ENCODE peak calls at places on chromosomes 1 and 21, in eight cellular contexts. A, K, E, T, Z, C, W and M are unnamed samples.

GRCh38 chr1:226520640-226521355 is 27.8 kb upstream of the STUM start:
- DNase-seq in E (no peak), C (no peak), A (no peak), K (no peak), Z (no peak), T (no peak), W (peak; percentile 80), M (no peak)

GRCh38 chr1:27574871-27575831 is 28.8 kb downstream of the AHDC1 start:
- DNase-seq in T (no peak), Z (peak; percentile 90), A (no peak), W (peak; percentile 89), E (peak; percentile 90), C (peak; percentile 90), K (no peak), M (peak; percentile 90)

GRCh38 chr1:94045465-94046056 is 75.4 kb downstream of the ABCA4 start:
- DNase-seq in E (peak; percentile 88), W (peak; percentile 87), C (peak; percentile 95), A (peak; percentile 25), Z (peak; percentile 94), T (no peak), K (peak; percentile 75), M (peak; percentile 93)

GRCh38 chr1:235017719-235018118 is 110.9 kb downstream of the TOMM20 start:
- DNase-seq in K (no peak), C (no peak), T (no peak), A (no peak), E (no peak), Z (no peak), W (no peak), M (no peak)

GRCh38 chr1:37892151-37893047 is 33.0 kb upstream of the MTF1 start:
- DNase-seq in C (no peak), T (no peak), K (no peak), W (no peak), E (no peak), Z (no peak), A (no peak), M (no peak)

GRCh38 chr21:44510508-44511218 is 29.3 kb downstream of the KRTAP10-1 start:
- DNase-seq in W (peak; percentile 70), T (peak; percentile 73), A (peak; percentile 70), C (peak; percentile 87), K (peak; percentile 66), Z (no peak), E (peak; percentile 46), M (peak; percentile 39)

GRCh38 chr1:47436304-47436978 is 1.4 kb upstream of the FOXD2 start:
- DNase-seq in W (no peak), E (peak; percentile 65), A (peak; percentile 81), C (peak; percentile 90), Z (peak; percentile 91), K (peak; percentile 67), T (peak; percentile 54), M (peak; percentile 73)

GRCh38 chr1:209875510-209875909 is 47.7 kb downstream of the UTP25 start:
- DNase-seq in W (peak; percentile 67), K (no peak), T (no peak), C (no peak), Z (no peak), A (no peak), E (no peak), M (peak; percentile 42)

GRCh38 chr1:111597433-111597832 is 22.2 kb upstream of the RAP1A start:
- DNase-seq in T (no peak), W (no peak), Z (no peak), K (no peak), C (no peak), A (no peak), E (no peak), M (no peak)

GRCh38 chr1:84253891-84254290 is 47.6 kb upstream of the SAMD13 start:
- DNase-seq in C (peak; percentile 68), W (no peak), E (no peak), K (no peak), A (no peak), Z (peak; percentile 79), T (no peak), M (peak; percentile 89)

GRCh38 chr1:36881071-36881405 is 153.3 kb downstream of the GRIK3 start:
- DNase-seq in Z (peak; percentile 21), A (no peak), C (no peak), K (no peak), T (no peak), W (no peak), E (no peak), M (no peak)

GRCh38 chr1:108034396-108034795 is 69.4 kb upstream of the VAV3 start:
- DNase-seq in K (no peak), E (no peak), C (no peak), T (no peak), A (no peak), W (no peak), Z (no peak), M (peak; percentile 71)

GRCh38 chr1:109396971-109397370 is 747 bp downstream of the SORT1 start:
- DNase-seq in W (no peak), K (no peak), E (no peak), A (no peak), T (no peak), C (no peak), Z (no peak), M (no peak)
- H3K4me3 ChIP-seq in W (peak overlapping the region; percentile 66), K (peak overlapping the region; percentile 66), E (peak overlapping the region; percentile 55), A (peak overlapping the region; percentile 38), T (no peak overlapping the region), C (peak overlapping the region; percentile 68), Z (peak overlapping the region; percentile 83), M (no peak overlapping the region)

DNA sequence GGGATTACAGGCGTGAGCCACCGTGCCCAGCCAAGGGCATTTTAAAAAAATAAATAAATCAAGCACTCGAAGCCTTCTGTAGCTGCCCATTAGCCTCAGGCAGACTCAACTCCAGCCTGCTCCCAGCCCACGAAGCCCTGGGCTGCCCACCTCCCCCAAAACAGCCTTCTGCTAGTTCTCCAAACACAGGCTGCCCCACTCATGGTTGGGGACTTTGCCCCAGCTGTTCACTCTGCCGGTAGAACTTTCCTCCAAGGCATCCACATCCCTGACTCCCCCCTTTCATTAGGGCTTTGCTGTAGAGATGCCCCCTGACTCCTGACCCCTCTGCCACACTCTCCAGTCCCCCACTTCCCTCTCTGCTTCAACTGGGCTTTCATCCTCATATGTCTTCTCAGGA is 29.7 kb upstream of the LAPTM5 start:
- DNase-seq in W (no peak), T (no peak), Z (no peak), K (no peak), E (no peak), C (no peak), A (no peak), M (no peak)
- H3K36me3 ChIP-seq in W (no peaks in the 10 kb centered on the region), T (no peaks in the 10 kb centered on the region), Z (no peaks in the 10 kb centered on the region), K (no peaks in the 10 kb centered on the region), E (no peaks in the 10 kb centered on the region), C (no peaks in the 10 kb centered on the region), A (no peaks in the 10 kb centered on the region), M (no peaks in the 10 kb centered on the region)

GRCh38 chr1:22373252-22373651 is 78.4 kb upstream of the ZBTB40 start:
- DNase-seq in Z (no peak), A (no peak), T (no peak), E (no peak), C (no peak), W (no peak), K (no peak), M (no peak)

GRCh38 chr1:22370190-22370498 is 81.5 kb upstream of the ZBTB40 start:
- DNase-seq in C (no peak), T (no peak), A (no peak), E (no peak), Z (no peak), W (no peak), K (no peak), M (no peak)

GRCh38 chr1:22369294-22370189 is 82.1 kb upstream of the ZBTB40 start:
- DNase-seq in T (no peak), Z (no peak), K (no peak), E (no peak), C (no peak), W (no peak), A (no peak), M (no peak)

GRCh38 chr1:22375601-22376000 is 76.0 kb upstream of the ZBTB40 start:
- DNase-seq in T (no peak), A (no peak), E (no peak), Z (no peak), K (no peak), C (no peak), W (no peak), M (no peak)

GRCh38 chr1:22371408-22371807 is 80.2 kb upstream of the ZBTB40 start:
- DNase-seq in E (no peak), Z (no peak), T (no peak), C (no peak), W (no peak), A (no peak), K (no peak), M (no peak)
- H3K27me3 ChIP-seq in E (no peaks in the 10 kb centered on the region), Z (no peaks in the 10 kb centered on the region), T (no peaks in the 10 kb centered on the region), C (peaks cover 18% of the 10 kb centered on the region), W (no peaks in the 10 kb centered on the region), A (peaks cover 3% of the 10 kb centered on the region), K (no peaks in the 10 kb centered on the region), M (peaks cover 28% of the 10 kb centered on the region)

GRCh38 chr1:205451202-205451601 is 4.6 kb downstream of the BLACAT1 start:
- DNase-seq in T (no peak), A (no peak), K (no peak), W (peak; percentile 89), C (no peak), Z (no peak), E (no peak), M (no peak)

GRCh38 chr1:205451759-205452164 is 4.1 kb downstream of the BLACAT1 start:
- DNase-seq in W (peak; percentile 73), T (no peak), C (no peak), Z (no peak), K (no peak), E (no peak), A (no peak), M (no peak)

GRCh38 chr1:205449750-205450443 is 5.9 kb downstream of the BLACAT1 start:
- DNase-seq in K (no peak), W (peak; percentile 92), Z (no peak), C (peak; percentile 92), E (no peak), T (no peak), A (peak; percentile 54), M (peak; percentile 62)

GRCh38 chr1:205449254-205449749 is 6.5 kb downstream of the BLACAT1 start:
- DNase-seq in E (no peak), Z (no peak), A (no peak), W (no peak), C (no peak), T (no peak), K (no peak), M (no peak)

GRCh38 chr1:205450448-205450847 is 5.4 kb downstream of the BLACAT1 start:
- DNase-seq in A (no peak), Z (no peak), K (no peak), W (no peak), E (no peak), T (no peak), C (no peak), M (no peak)
- H3K4me3 ChIP-seq in A (no peak overlapping the region), Z (no peak overlapping the region), K (peak overlapping the region; percentile 29), W (peak overlapping the region; percentile 50), E (no peak overlapping the region), T (no peak overlapping the region), C (no peak overlapping the region), M (no peak overlapping the region)

DNA sequence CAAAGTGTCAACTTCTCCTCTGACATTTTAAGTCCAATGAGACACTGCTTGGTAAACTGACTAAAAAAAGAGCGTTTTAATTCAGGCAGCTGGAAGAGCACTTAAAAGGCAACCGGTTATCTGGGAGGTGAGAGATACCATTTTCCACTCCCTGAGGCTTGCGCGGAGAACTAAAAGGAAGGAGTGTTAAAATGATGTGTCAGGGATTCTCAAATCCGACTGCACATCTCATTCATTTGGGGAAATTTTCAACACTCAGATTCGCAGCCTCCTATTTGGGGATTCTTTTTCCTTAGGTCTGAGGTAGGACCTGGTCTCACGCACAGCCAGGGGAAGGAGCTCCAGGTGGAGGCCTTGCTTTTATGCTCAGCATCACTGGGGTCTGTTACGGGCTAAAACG is 153.9 kb downstream of the GABPA start:
- DNase-seq in Z (no peak), W (no peak), C (no peak), T (no peak), A (no peak), K (no peak), E (no peak), M (no peak)
- H3K36me3 ChIP-seq in Z (peaks cover 27% of the 10 kb centered on the region), W (peaks cover 81% of the 10 kb centered on the region), C (peaks cover 9% of the 10 kb centered on the region), T (peaks cover 5% of the 10 kb centered on the region), A (no peaks in the 10 kb centered on the region), K (peaks cover 5% of the 10 kb centered on the region), E (no peaks in the 10 kb centered on the region), M (peaks cover 20% of the 10 kb centered on the region)